ENCODE peak calls at places on chromosomes 5 and 9, in five cellular contexts. N is heart left ventricle; E is K562; D is A549; R is CD8-positive, alpha-beta memory T cell. U is an unnamed sample.
A peak's percentile ranks its signal among the peaks of the same experiment; 100 is the strongest.

GRCh38 chr9:109787735-109788134 is 7.7 kb downstream of the PALM2AKAP2 start:
- DNase-seq in N (no peak), E (no peak), D (no peak), R (no peak), U (no peak)

GRCh38 chr9:33721674-33722358 is 73.5 kb upstream of the PRSS3 start:
- DNase-seq in N (peak; percentile 87), E (peak; percentile 65), D (peak; percentile 66), R (peak; percentile 87), U (peak; percentile 90)

GRCh38 chr9:134196911-134197310 is 32.5 kb upstream of the RNU6ATAC start:
- DNase-seq in N (no peak), E (no peak), D (no peak), R (peak; percentile 31), U (no peak)

GRCh38 chr9:117204971-117205370 is 209.9 kb downstream of the ASTN2 start:
- DNase-seq in N (no peak), E (no peak), D (no peak), R (no peak), U (no peak)

GRCh38 chr9:16236882-16237281 is 633.6 kb downstream of the BNC2 start:
- DNase-seq in N (no peak), E (no peak), D (no peak), R (no peak), U (no peak)

GRCh38 chr5:87770601-87771121 is 357.9 kb upstream of the CCNH start:
- DNase-seq in N (no peak), E (no peak), D (no peak), R (no peak), U (no peak)

GRCh38 chr9:96383165-96383939 is at the start of gene SLC35D2:
- DNase-seq in N (peak; percentile 81), E (peak; percentile 69), D (peak; percentile 67), R (peak; percentile 49), U (peak; percentile 88)

GRCh38 chr5:146461319-146461718 is 14.2 kb downstream of the TCERG1 start:
- DNase-seq in N (no peak), E (no peak), D (no peak), R (no peak), U (no peak)

GRCh38 chr9:129176786-129177442 is 1.1 kb downstream of the IER5L start:
- DNase-seq in N (peak; percentile 58), E (no peak), D (no peak), R (no peak), U (peak; percentile 56)

GRCh38 chr5:59061377-59061776 is 478.5 kb downstream of the RAB3C start:
- DNase-seq in N (no peak), E (no peak), D (peak; percentile 62), R (no peak), U (no peak)

GRCh38 chr5:52896524-52897237 is 92.5 kb upstream of the ITGA2 start:
- DNase-seq in N (no peak), E (no peak), D (no peak), R (no peak), U (no peak)

GRCh38 chr9:546235-546634 is 295.3 kb upstream of the DMRT1 start:
- DNase-seq in N (no peak), E (no peak), D (no peak), R (no peak), U (no peak)

GRCh38 chr5:9479981-9480380 is 65.9 kb downstream of the SEMA5A start:
- DNase-seq in N (no peak), E (no peak), D (no peak), R (no peak), U (no peak)

GRCh38 chr5:662751-663435 is 30.3 kb downstream of the TPPP start:
- DNase-seq in N (peak; percentile 27), E (no peak), D (no peak), R (no peak), U (no peak)

GRCh38 chr5:17831279-17831678 is 197.0 kb downstream of the TAF11L14 start:
- DNase-seq in N (no peak), E (no peak), D (no peak), R (no peak), U (no peak)

GRCh38 chr5:157748740-157749461 is 5.4 kb downstream of the LSM11 start:
- DNase-seq in N (no peak), E (peak; percentile 9), D (no peak), R (no peak), U (no peak)

GRCh38 chr9:78678901-78679300 is 382.0 kb downstream of the PSAT1 start:
- DNase-seq in N (no peak), E (no peak), D (no peak), R (no peak), U (no peak)

GRCh38 chr5:87113848-87114247 is 153.8 kb upstream of the RASA1 start:
- DNase-seq in N (no peak), E (no peak), D (no peak), R (no peak), U (no peak)

GRCh38 chr5:2249442-2249841 is 366.7 kb upstream of the IRX4 start:
- DNase-seq in N (no peak), E (no peak), D (no peak), R (no peak), U (no peak)

GRCh38 chr5:1101991-1102713 is 9.7 kb downstream of the SLC12A7 start:
- DNase-seq in N (no peak), E (peak; percentile 50), D (no peak), R (no peak), U (no peak)

GRCh38 chr9:97907051-97907450 is 15.2 kb downstream of the TRMO start:
- DNase-seq in N (peak; percentile 31), E (no peak), D (no peak), R (peak; percentile 52), U (no peak)

GRCh38 chr5:102099766-102100331 is 196.2 kb downstream of the SLCO4C1 start:
- DNase-seq in N (no peak), E (no peak), D (no peak), R (no peak), U (no peak)

GRCh38 chr9:129307227-129307970 is 129.3 kb upstream of the IER5L start:
- DNase-seq in N (no peak), E (no peak), D (no peak), R (no peak), U (no peak)

GRCh38 chr9:73470766-73471165 is 319.1 kb downstream of the ANXA1 start:
- DNase-seq in N (no peak), E (no peak), D (no peak), R (no peak), U (no peak)
- H3K27ac ChIP-seq in N (no peak overlapping the region), E (no peak overlapping the region), D (no peak overlapping the region), R (no peak overlapping the region), U (no peak overlapping the region)

GRCh38 chr5:65769539-65769938 is 47.5 kb downstream of the NLN start:
- DNase-seq in N (no peak), E (no peak), D (peak; percentile 13), R (no peak), U (no peak)
- H3K27ac ChIP-seq in N (no peak overlapping the region), E (no peak overlapping the region), D (no peak overlapping the region), R (no peak overlapping the region), U (no peak overlapping the region)

GRCh38 chr5:54649041-54649504 is 131.5 kb downstream of the SNX18 start:
- DNase-seq in N (no peak), E (no peak), D (no peak), R (no peak), U (peak; percentile 67)

GRCh38 chr5:54644226-54644625 is 126.7 kb downstream of the SNX18 start:
- DNase-seq in N (no peak), E (no peak), D (no peak), R (no peak), U (no peak)

GRCh38 chr5:54643679-54644078 is 126.1 kb downstream of the SNX18 start:
- DNase-seq in N (no peak), E (no peak), D (no peak), R (no peak), U (no peak)

GRCh38 chr5:54646285-54647101 is 128.9 kb downstream of the SNX18 start:
- DNase-seq in N (peak; percentile 92), E (no peak), D (no peak), R (peak; percentile 82), U (no peak)

GRCh38 chr5:54645888-54646284 is 128.3 kb downstream of the SNX18 start:
- DNase-seq in N (no peak), E (no peak), D (no peak), R (no peak), U (no peak)
- H3K27ac ChIP-seq in N (peak overlapping the region; percentile 81), E (no peak overlapping the region), D (no peak overlapping the region), R (no peak overlapping the region), U (peak overlapping the region; percentile 40)

DNA sequence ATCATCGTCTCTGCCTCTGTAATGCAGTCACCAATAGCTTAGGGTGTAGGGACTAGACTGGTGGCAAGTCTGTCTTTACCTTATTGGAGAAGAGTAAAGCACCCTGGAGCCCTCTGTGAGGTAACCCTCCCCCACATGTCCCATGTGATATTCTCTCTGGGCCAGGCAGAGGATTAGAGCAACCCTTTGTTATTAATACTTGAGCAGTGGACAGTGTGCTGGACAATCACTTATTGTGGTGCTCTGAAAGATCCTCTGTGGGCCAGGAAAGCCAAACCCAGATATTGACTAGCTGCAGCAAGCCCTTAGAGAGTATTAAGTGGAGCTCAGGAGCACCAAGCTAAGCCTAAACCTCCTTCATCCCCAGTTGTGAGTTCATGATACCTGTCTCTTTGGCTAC is 139.7 kb upstream of the RUSC2 start:
- DNase-seq in N (no peak), E (no peak), D (no peak), R (no peak), U (no peak)
- H3K27ac ChIP-seq in N (no peak overlapping the region), E (no peak overlapping the region), D (no peak overlapping the region), R (no peak overlapping the region), U (peak overlapping the region; percentile 27)

DNA sequence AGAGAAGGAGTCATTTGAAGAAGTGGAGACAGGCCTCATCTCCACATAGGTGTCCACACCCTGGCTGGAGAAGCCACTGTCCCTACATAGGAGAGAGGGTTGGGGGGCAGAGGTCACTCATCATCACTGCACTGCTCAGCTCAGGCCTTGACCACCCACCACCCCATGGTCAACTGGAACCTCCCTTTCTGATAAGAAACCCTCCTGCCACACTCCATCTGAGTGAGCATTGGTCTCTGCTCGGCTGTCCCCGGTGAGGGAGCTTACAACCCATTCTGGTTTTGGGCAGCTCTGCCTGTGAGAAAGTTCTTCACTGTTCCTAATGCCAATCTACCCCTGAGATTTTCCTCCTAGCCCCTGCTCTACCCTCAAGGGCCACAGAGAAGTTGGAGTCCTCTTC is 28.8 kb downstream of the CSF1R start:
- DNase-seq in N (no peak), E (no peak), D (no peak), R (no peak), U (no peak)
- H3K27ac ChIP-seq in N (no peak overlapping the region), E (no peak overlapping the region), D (no peak overlapping the region), R (no peak overlapping the region), U (no peak overlapping the region)

GRCh38 chr5:139443766-139444473 is 4.6 kb upstream of the DNAJC18 start:
- DNase-seq in N (no peak), E (no peak), D (no peak), R (no peak), U (no peak)
- H3K27ac ChIP-seq in N (no peak overlapping the region), E (no peak overlapping the region), D (no peak overlapping the region), R (no peak overlapping the region), U (no peak overlapping the region)

DNA sequence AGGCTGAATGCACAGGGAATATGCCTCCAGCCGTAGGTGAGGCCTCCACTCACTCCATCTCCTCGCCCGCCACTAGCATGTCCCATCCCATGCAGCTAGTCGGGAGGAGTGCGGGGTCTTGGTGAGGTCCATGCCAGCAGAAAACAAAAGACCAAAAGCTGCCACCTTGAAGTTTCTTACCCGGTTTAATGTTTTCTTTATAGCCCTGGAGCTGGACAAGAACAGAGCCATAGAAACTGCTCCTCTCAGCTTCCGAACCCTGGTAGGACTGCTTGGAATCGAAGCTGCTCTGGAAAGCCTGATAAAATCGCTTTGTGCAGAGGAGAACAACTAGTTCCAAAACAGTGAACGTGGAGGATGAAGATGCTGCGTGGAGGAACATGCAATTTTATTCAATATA is 57.1 kb downstream of the IPPK start:
- DNase-seq in N (no peak), E (no peak), D (no peak), R (no peak), U (no peak)
- H3K27ac ChIP-seq in N (no peak overlapping the region), E (no peak overlapping the region), D (no peak overlapping the region), R (no peak overlapping the region), U (no peak overlapping the region)

U was measured in pancreas.